ENCODE peak calls at places on chromosomes 13 and 19, in six cellular contexts. K is AML-193; T is cardiac muscle cell; B is naive thymus-derived CD4-positive, alpha-beta T cell; A is natural killer cell treated with Interleukin-12 subunit alpha and Interleukin-12 subunit beta and Interleukin-15 and Interleukin-18, amount 100 ng/mL, for 72 hours; S is T-helper 9 cell. Q is an unnamed sample.

GRCh38 chr13:50587122-50587521 is 256.4 kb downstream of the DLEU7 start:
- DNase-seq in K (no peak), T (no peak), B (no peak), A (no peak), S (no peak), Q (no peak)

GRCh38 chr13:58302349-58302748 is 670.8 kb downstream of the PCDH17 start:
- DNase-seq in K (no peak), T (no peak), B (no peak), A (no peak), S (no peak), Q (no peak)

GRCh38 chr19:46674416-46675178 is 13.6 kb upstream of the DACT3 start:
- DNase-seq in K (no peak), T (peak; percentile 71), B (no peak), A (no peak), S (no peak), Q (no peak)

GRCh38 chr13:76455960-76456359 is 430.2 kb downstream of the KCTD12 start:
- DNase-seq in K (no peak), T (no peak), B (no peak), A (no peak), S (no peak), Q (no peak)

GRCh38 chr13:89214115-89214514 is 1542.9 kb downstream of the SLITRK5 start:
- DNase-seq in K (no peak), T (no peak), B (no peak), A (no peak), S (no peak), Q (no peak)

GRCh38 chr13:23921451-23921888 is 24.2 kb upstream of the C1QTNF9B start:
- DNase-seq in K (peak; percentile 68), T (peak; percentile 80), B (peak; percentile 20), A (no peak), S (no peak), Q (no peak)

GRCh38 chr13:45102136-45102802 is 18.0 kb upstream of the GTF2F2 start:
- DNase-seq in K (no peak), T (no peak), B (no peak), A (no peak), S (no peak), Q (no peak)

GRCh38 chr19:28377077-28377476 is 835.9 kb downstream of the UQCRFS1 start:
- DNase-seq in K (no peak), T (peak; percentile 49), B (no peak), A (no peak), S (no peak), Q (no peak)

GRCh38 chr13:110323172-110323851 is 16.2 kb downstream of the COL4A2 start:
- DNase-seq in K (no peak), T (no peak), B (no peak), A (no peak), S (no peak), Q (no peak)

GRCh38 chr19:15210323-15210774 is 9.6 kb upstream of the NOTCH3 start:
- DNase-seq in K (peak; percentile 96), T (no peak), B (no peak), A (no peak), S (no peak), Q (no peak)

GRCh38 chr13:51931606-51932005 is 69.8 kb downstream of the CCDC70 start:
- DNase-seq in K (no peak), T (no peak), B (no peak), A (no peak), S (no peak), Q (peak; percentile 28)

GRCh38 chr19:56538761-56539263 is at the start of gene ZFP28:
- DNase-seq in K (peak; percentile 69), T (no peak), B (no peak), A (no peak), S (no peak), Q (peak; percentile 95)

GRCh38 chr19:10505583-10506229 is 2.5 kb upstream of the KEAP1 start:
- DNase-seq in K (peak; percentile 81), T (peak; percentile 76), B (peak; percentile 78), A (peak; percentile 78), S (peak; percentile 78), Q (peak; percentile 87)

GRCh38 chr13:111421216-111421615 is 100.8 kb downstream of the TEX29 start:
- DNase-seq in K (no peak), T (no peak), B (no peak), A (no peak), S (no peak), Q (no peak)

GRCh38 chr19:51719251-51719901 is 4.4 kb downstream of the HAS1 start:
- DNase-seq in K (no peak), T (peak; percentile 15), B (no peak), A (no peak), S (no peak), Q (no peak)

GRCh38 chr13:36345438-36346221 is 564 bp downstream of the SPART start:
- DNase-seq in K (peak; percentile 81), T (peak; percentile 47), B (peak; percentile 57), A (no peak), S (peak; percentile 27), Q (peak; percentile 79)

GRCh38 chr13:94704347-94705080 is 7.8 kb downstream of the SOX21 start:
- DNase-seq in K (no peak), T (no peak), B (no peak), A (no peak), S (no peak), Q (no peak)

GRCh38 chr13:20945952-20946383 is 43.4 kb upstream of the XPO4 start:
- DNase-seq in K (peak; percentile 65), T (peak; percentile 39), B (peak; percentile 22), A (no peak), S (no peak), Q (no peak)

GRCh38 chr19:7482584-7483439 is 6.0 kb downstream of the PEX11G start:
- DNase-seq in K (no peak), T (no peak), B (no peak), A (no peak), S (no peak), Q (no peak)

GRCh38 chr13:100789968-100790367 is 115.4 kb upstream of the TMTC4 start:
- DNase-seq in K (no peak), T (no peak), B (no peak), A (no peak), S (no peak), Q (no peak)

GRCh38 chr13:112990783-112991182 is 21.8 kb downstream of the MCF2L start:
- DNase-seq in K (no peak), T (no peak), B (no peak), A (no peak), S (no peak), Q (no peak)

GRCh38 chr13:21124853-21125252 is 51.5 kb downstream of the SKA3 start:
- DNase-seq in K (no peak), T (peak; percentile 61), B (no peak), A (no peak), S (no peak), Q (peak; percentile 87)

GRCh38 chr13:42412812-42413795 is 141.2 kb downstream of the AKAP11 start:
- DNase-seq in K (no peak), T (no peak), B (no peak), A (no peak), S (no peak), Q (no peak)

GRCh38 chr19:13817615-13818371 is 22.6 kb downstream of the ZSWIM4 start:
- DNase-seq in K (no peak), T (peak; percentile 82), B (peak; percentile 47), A (no peak), S (no peak), Q (no peak)

GRCh38 chr19:28574212-28574611 is 638.7 kb downstream of the UQCRFS1 start:
- DNase-seq in K (no peak), T (no peak), B (no peak), A (no peak), S (no peak), Q (no peak)

GRCh38 chr19:54179921-54180452 is 7.0 kb upstream of the TMC4 start:
- DNase-seq in K (no peak), T (peak; percentile 89), B (no peak), A (no peak), S (no peak), Q (peak; percentile 84)

GRCh38 chr19:42270346-42271044 is 1.4 kb downstream of the CIC start:
- DNase-seq in K (peak; percentile 54), T (no peak), B (peak; percentile 73), A (peak; percentile 85), S (peak; percentile 61), Q (peak; percentile 84)

GRCh38 chr19:47377208-47377701 is 28.1 kb downstream of the DHX34 start:
- DNase-seq in K (no peak), T (no peak), B (no peak), A (no peak), S (no peak), Q (no peak)

GRCh38 chr19:30122431-30122830 is 180.4 kb downstream of the URI1 start:
- DNase-seq in K (no peak), T (no peak), B (no peak), A (no peak), S (no peak), Q (no peak)

GRCh38 chr13:45511310-45512147 is 46.8 kb downstream of the COG3 start:
- DNase-seq in K (peak; percentile 84), T (peak; percentile 78), B (peak; percentile 72), A (peak; percentile 69), S (no peak), Q (no peak)

GRCh38 chr19:46943150-46943946 is 76.3 kb upstream of the NPAS1 start:
- DNase-seq in K (no peak), T (no peak), B (no peak), A (no peak), S (no peak), Q (no peak)

GRCh38 chr19:1817553-1818179 is 5.6 kb upstream of the ATP8B3 start:
- DNase-seq in K (no peak), T (no peak), B (no peak), A (no peak), S (no peak), Q (no peak)

GRCh38 chr13:109517516-109517915 is 268.9 kb downstream of the IRS2 start:
- DNase-seq in K (no peak), T (no peak), B (no peak), A (no peak), S (no peak), Q (no peak)

GRCh38 chr13:33487575-33488243 is 202.2 kb upstream of the STARD13 start:
- DNase-seq in K (peak; percentile 83), T (no peak), B (no peak), A (no peak), S (no peak), Q (no peak)

GRCh38 chr13:75685239-75685697 is 49.1 kb downstream of the LMO7 start:
- DNase-seq in K (no peak), T (no peak), B (no peak), A (no peak), S (no peak), Q (no peak)

GRCh38 chr13:52925221-52925620 is 76.8 kb upstream of the PCDH8 start:
- DNase-seq in K (no peak), T (no peak), B (no peak), A (no peak), S (no peak), Q (no peak)

GRCh38 chr13:51995677-51996551 is 15.3 kb downstream of the ATP7B start:
- DNase-seq in K (peak; percentile 65), T (no peak), B (no peak), A (no peak), S (no peak), Q (no peak)

GRCh38 chr19:6873708-6874431 is 13.5 kb upstream of the ADGRE1 start:
- DNase-seq in K (no peak), T (no peak), B (no peak), A (no peak), S (no peak), Q (no peak)

GRCh38 chr19:29806098-29806866 is 5.5 kb upstream of the CCNE1 start:
- DNase-seq in K (no peak), T (peak; percentile 18), B (no peak), A (no peak), S (no peak), Q (peak; percentile 87)